ENCODE peak calls at places on chromosome 2, in eight cellular contexts. One of them, this sample, is unnamed.

GRCh38 chr2:232544674-232545073 is 5.2 kb downstream of the CHRNG start:
- DNase-seq in activated naive CD4-positive, alpha-beta T cell treated with anti-CD3 and anti-CD28 coated beads, Interleukin-2, amount 10 ng/mL, durations not matched to agents 7 days and 5 days: no peak
- DNase-seq in HT-29: no peak
- DNase-seq in HTR-8/SVneo: no peak
- DNase-seq in T-helper 1 cell: no peak
- DNase-seq in chondrocyte: peak
- DNase-seq in GM13976: no peak
- DNase-seq in trophoblast cell: no peak
- DNase-seq in this sample: no peak

GRCh38 chr2:128402921-128403670 is 84.4 kb upstream of the HS6ST1 start:
- DNase-seq in HT-29: no peak
- DNase-seq in GM13976: no peak
- DNase-seq in trophoblast cell: no peak
- DNase-seq in HTR-8/SVneo: no peak
- DNase-seq in chondrocyte: peak
- DNase-seq in activated naive CD4-positive, alpha-beta T cell treated with anti-CD3 and anti-CD28 coated beads, Interleukin-2, amount 10 ng/mL, durations not matched to agents 7 days and 5 days: no peak
- DNase-seq in T-helper 1 cell: no peak
- DNase-seq in this sample: no peak

GRCh38 chr2:88690591-88691338 is 708 bp upstream of the RPIA start:
- DNase-seq in GM13976: peak
- DNase-seq in HT-29: peak
- DNase-seq in T-helper 1 cell: peak
- DNase-seq in HTR-8/SVneo: no peak
- DNase-seq in chondrocyte: no peak
- DNase-seq in activated naive CD4-positive, alpha-beta T cell treated with anti-CD3 and anti-CD28 coated beads, Interleukin-2, amount 10 ng/mL, durations not matched to agents 7 days and 5 days: peak
- DNase-seq in trophoblast cell: peak
- DNase-seq in this sample: peak

GRCh38 chr2:235056768-235057167 is 105.0 kb downstream of the SH3BP4 start:
- DNase-seq in GM13976: no peak
- DNase-seq in HT-29: no peak
- DNase-seq in chondrocyte: no peak
- DNase-seq in T-helper 1 cell: no peak
- DNase-seq in trophoblast cell: no peak
- DNase-seq in HTR-8/SVneo: no peak
- DNase-seq in activated naive CD4-positive, alpha-beta T cell treated with anti-CD3 and anti-CD28 coated beads, Interleukin-2, amount 10 ng/mL, durations not matched to agents 7 days and 5 days: no peak
- DNase-seq in this sample: no peak

GRCh38 chr2:218320704-218321336 is 28.5 kb upstream of the TMBIM1 start:
- DNase-seq in HTR-8/SVneo: no peak
- DNase-seq in HT-29: no peak
- DNase-seq in chondrocyte: no peak
- DNase-seq in trophoblast cell: no peak
- DNase-seq in GM13976: no peak
- DNase-seq in T-helper 1 cell: no peak
- DNase-seq in activated naive CD4-positive, alpha-beta T cell treated with anti-CD3 and anti-CD28 coated beads, Interleukin-2, amount 10 ng/mL, durations not matched to agents 7 days and 5 days: no peak
- DNase-seq in this sample: no peak

GRCh38 chr2:18213986-18214385 is 335.5 kb downstream of the KCNS3 start:
- DNase-seq in chondrocyte: no peak
- DNase-seq in HTR-8/SVneo: no peak
- DNase-seq in T-helper 1 cell: no peak
- DNase-seq in GM13976: no peak
- DNase-seq in HT-29: no peak
- DNase-seq in activated naive CD4-positive, alpha-beta T cell treated with anti-CD3 and anti-CD28 coated beads, Interleukin-2, amount 10 ng/mL, durations not matched to agents 7 days and 5 days: no peak
- DNase-seq in trophoblast cell: no peak
- DNase-seq in this sample: no peak

GRCh38 chr2:127569274-127570065 is 34.0 kb downstream of the MYO7B start:
- DNase-seq in trophoblast cell: peak
- DNase-seq in HT-29: no peak
- DNase-seq in HTR-8/SVneo: no peak
- DNase-seq in activated naive CD4-positive, alpha-beta T cell treated with anti-CD3 and anti-CD28 coated beads, Interleukin-2, amount 10 ng/mL, durations not matched to agents 7 days and 5 days: no peak
- DNase-seq in GM13976: no peak
- DNase-seq in T-helper 1 cell: no peak
- DNase-seq in chondrocyte: peak
- DNase-seq in this sample: no peak

GRCh38 chr2:67733517-67733916 is 329.3 kb downstream of the C1D start:
- DNase-seq in T-helper 1 cell: no peak
- DNase-seq in HTR-8/SVneo: peak
- DNase-seq in activated naive CD4-positive, alpha-beta T cell treated with anti-CD3 and anti-CD28 coated beads, Interleukin-2, amount 10 ng/mL, durations not matched to agents 7 days and 5 days: peak
- DNase-seq in GM13976: no peak
- DNase-seq in trophoblast cell: no peak
- DNase-seq in HT-29: peak
- DNase-seq in chondrocyte: no peak
- DNase-seq in this sample: peak

GRCh38 chr2:111702119-111702808 is 181.7 kb downstream of the ANAPC1 start:
- DNase-seq in GM13976: peak
- DNase-seq in T-helper 1 cell: no peak
- DNase-seq in trophoblast cell: peak
- DNase-seq in HTR-8/SVneo: peak
- DNase-seq in HT-29: peak
- DNase-seq in chondrocyte: no peak
- DNase-seq in activated naive CD4-positive, alpha-beta T cell treated with anti-CD3 and anti-CD28 coated beads, Interleukin-2, amount 10 ng/mL, durations not matched to agents 7 days and 5 days: peak
- DNase-seq in this sample: peak

GRCh38 chr2:23632831-23633395 is 247.9 kb downstream of the KLHL29 start:
- DNase-seq in GM13976: no peak
- DNase-seq in T-helper 1 cell: no peak
- DNase-seq in HT-29: no peak
- DNase-seq in trophoblast cell: no peak
- DNase-seq in HTR-8/SVneo: no peak
- DNase-seq in activated naive CD4-positive, alpha-beta T cell treated with anti-CD3 and anti-CD28 coated beads, Interleukin-2, amount 10 ng/mL, durations not matched to agents 7 days and 5 days: no peak
- DNase-seq in chondrocyte: peak
- DNase-seq in this sample: no peak

GRCh38 chr2:158460632-158461297 is 4.0 kb downstream of the PKP4 start:
- DNase-seq in T-helper 1 cell: no peak
- DNase-seq in activated naive CD4-positive, alpha-beta T cell treated with anti-CD3 and anti-CD28 coated beads, Interleukin-2, amount 10 ng/mL, durations not matched to agents 7 days and 5 days: no peak
- DNase-seq in trophoblast cell: no peak
- DNase-seq in GM13976: no peak
- DNase-seq in HT-29: peak
- DNase-seq in chondrocyte: no peak
- DNase-seq in HTR-8/SVneo: no peak
- DNase-seq in this sample: peak